ENCODE peak calls at places on chromosomes 16 and 17, in eight cellular contexts. E is A549, Q is sigmoid colon, F is SK-N-SH, Y is transverse colon, V is K562, W is ovary, Z is upper lobe of left lung. P is an unnamed sample.
A peak's percentile ranks its signal among the peaks of the same experiment; 100 is the strongest.

GRCh38 chr17:21530311-21530710 is 154.2 kb downstream of the KCNJ12 start:
- DNase-seq in E (no peak), Q (no peak), F (no peak), Y (no peak), V (no peak), W (no peak), Z (no peak), P (no peak)

GRCh38 chr17:73133911-73134649 is 30.7 kb upstream of the SSTR2 start:
- DNase-seq in E (no peak), Q (no peak), F (no peak), Y (no peak), V (no peak), W (no peak), Z (peak; percentile 35), P (no peak)

GRCh38 chr17:7858487-7858832 is 657 bp downstream of the CYB5D1 start:
- DNase-seq in E (peak; percentile 69), Q (peak; percentile 81), F (no peak), Y (peak; percentile 53), V (peak; percentile 43), W (peak; percentile 39), Z (peak; percentile 28), P (no peak)

GRCh38 chr17:31674717-31675349 is 184.2 kb downstream of the COPRS start:
- DNase-seq in E (no peak), Q (no peak), F (no peak), Y (no peak), V (no peak), W (no peak), Z (no peak), P (no peak)

GRCh38 chr16:86625029-86625428 is 46.7 kb downstream of the FOXL1 start:
- DNase-seq in E (no peak), Q (no peak), F (peak; percentile 17), Y (no peak), V (no peak), W (no peak), Z (no peak), P (no peak)

GRCh38 chr17:19004601-19005441 is at the start of gene FAM83G:
- DNase-seq in E (peak; percentile 87), Q (peak; percentile 84), F (peak; percentile 86), Y (peak; percentile 92), V (peak; percentile 84), W (peak; percentile 74), Z (peak; percentile 90), P (peak; percentile 32)

GRCh38 chr17:53462393-53462811 is 360.3 kb upstream of the KIF2B start:
- DNase-seq in E (no peak), Q (no peak), F (peak; percentile 3), Y (no peak), V (no peak), W (no peak), Z (no peak), P (no peak)

GRCh38 chr16:15772579-15773293 is 84.1 kb downstream of the MYH11 start:
- DNase-seq in E (no peak), Q (no peak), F (no peak), Y (no peak), V (no peak), W (no peak), Z (no peak), P (no peak)

GRCh38 chr17:69105907-69106730 is 35.6 kb downstream of the ABCA6 start:
- DNase-seq in E (no peak), Q (no peak), F (no peak), Y (no peak), V (no peak), W (no peak), Z (no peak), P (no peak)

GRCh38 chr17:74480290-74480689 is 13.9 kb downstream of the CD300A start:
- DNase-seq in E (no peak), Q (no peak), F (peak; percentile 36), Y (no peak), V (no peak), W (no peak), Z (no peak), P (no peak)

GRCh38 chr17:53353919-53354351 is 468.8 kb upstream of the KIF2B start:
- DNase-seq in E (no peak), Q (peak; percentile 78), F (peak; percentile 6), Y (peak; percentile 22), V (no peak), W (no peak), Z (no peak), P (no peak)

GRCh38 chr17:72984925-72985322 is 107.6 kb downstream of the SLC39A11 start:
- DNase-seq in E (no peak), Q (no peak), F (no peak), Y (no peak), V (no peak), W (no peak), Z (peak; percentile 70), P (no peak)

GRCh38 chr16:69471121-69471520 is 46.7 kb downstream of the CYB5B start:
- DNase-seq in E (no peak), Q (no peak), F (no peak), Y (no peak), V (no peak), W (no peak), Z (no peak), P (no peak)

GRCh38 chr16:67541391-67542263 is 13.0 kb downstream of the RIPOR1 start:
- DNase-seq in E (peak; percentile 58), Q (no peak), F (no peak), Y (peak; percentile 5), V (no peak), W (no peak), Z (no peak), P (no peak)

GRCh38 chr16:87017388-87018012 is 299.7 kb downstream of the C16orf95 start:
- DNase-seq in E (peak; percentile 84), Q (peak; percentile 22), F (no peak), Y (no peak), V (no peak), W (no peak), Z (no peak), P (no peak)

DNA sequence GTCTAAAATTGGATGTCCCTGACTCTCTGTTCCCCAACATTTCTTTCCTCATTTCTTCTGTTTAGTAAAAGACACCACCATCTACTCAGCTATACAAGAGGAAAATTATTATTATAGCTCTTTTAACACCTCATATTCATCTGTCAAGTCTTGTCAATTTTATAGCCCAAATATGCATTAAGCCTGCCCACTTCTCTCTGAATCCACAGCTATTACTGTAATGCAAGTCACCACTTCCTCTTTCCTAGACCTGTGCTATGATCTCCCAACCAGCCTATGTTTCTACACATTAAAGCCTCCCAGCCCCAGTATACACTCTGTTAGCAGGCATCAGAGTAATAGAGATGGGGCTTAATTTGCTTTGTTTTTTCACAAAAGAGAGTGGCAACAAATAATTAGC is 252.9 kb downstream of the GRIN2A start:
- DNase-seq in E (no peak), Q (no peak), F (no peak), Y (no peak), V (no peak), W (no peak), Z (no peak), P (no peak)
- H3K4me1 ChIP-seq in E (no peaks in the 10 kb centered on the region), Q (peaks cover 11% of the 10 kb centered on the region), F (no peaks in the 10 kb centered on the region), Y (no peaks in the 10 kb centered on the region), V (no peaks in the 10 kb centered on the region), W (peaks cover 11% of the 10 kb centered on the region), Z (no peaks in the 10 kb centered on the region), P (no peaks in the 10 kb centered on the region)

GRCh38 chr17:9266769-9267168 is 245.5 kb downstream of the NTN1 start:
- DNase-seq in E (no peak), Q (no peak), F (no peak), Y (no peak), V (no peak), W (no peak), Z (no peak), P (no peak)
- H3K27ac ChIP-seq in E (no peak overlapping the region), Q (no peak overlapping the region), F (no peak overlapping the region), Y (no peak overlapping the region), V (no peak overlapping the region), W (no peak overlapping the region), Z (no peak overlapping the region), P (no peak overlapping the region)

DNA sequence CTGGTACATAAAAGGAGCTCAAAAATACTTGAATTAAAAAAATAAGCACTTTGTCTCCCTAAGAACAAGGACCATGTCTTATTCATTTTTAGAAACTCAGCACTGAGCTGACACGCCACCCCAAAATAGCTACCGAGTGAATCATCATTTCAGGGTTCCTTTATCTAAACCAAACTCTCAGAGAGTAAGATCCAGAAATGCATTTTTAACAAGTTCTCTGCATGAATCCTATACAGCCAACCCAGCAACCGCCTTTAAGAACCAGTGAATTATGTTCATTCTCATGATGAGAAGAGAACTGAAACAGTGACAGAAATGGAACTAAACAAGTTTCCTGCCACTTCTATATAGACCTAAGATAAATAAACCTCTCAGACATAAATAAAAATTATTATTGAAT is 8.7 kb downstream of the C16orf87 start:
- DNase-seq in E (no peak), Q (no peak), F (no peak), Y (no peak), V (no peak), W (no peak), Z (no peak), P (no peak)
- TF ChIP-seq EP300 in E (no peak), Q (no peak), F (no peak), Y (no peak), V (no peak), W (no peak), Z (no peak), P (no peak)

GRCh38 chr16:17029602-17030350 is 441.0 kb downstream of the XYLT1 start:
- DNase-seq in E (no peak), Q (no peak), F (no peak), Y (no peak), V (no peak), W (no peak), Z (no peak), P (no peak)
- H3K4me1 ChIP-seq in E (no peaks in the 10 kb centered on the region), Q (no peaks in the 10 kb centered on the region), F (no peaks in the 10 kb centered on the region), Y (no peaks in the 10 kb centered on the region), V (no peaks in the 10 kb centered on the region), W (no peaks in the 10 kb centered on the region), Z (no peaks in the 10 kb centered on the region), P (no peaks in the 10 kb centered on the region)

P was measured in tibial nerve.